ENCODE peak calls at places on chromosome 19, in six cellular contexts. One of them, this sample, is unnamed.

GRCh38 chr19:46766569-46767317 is 20.5 kb upstream of the STRN4 start:
- DNase-seq in EL: peak; percentile 41
- DNase-seq in left colon: no peak
- DNase-seq in HS-5: no peak
- DNase-seq in mucosa of gallbladder: no peak
- DNase-seq in NCI-H1436: no peak
- DNase-seq in this sample: no peak

GRCh38 chr19:57269515-57270250 is 10.6 kb upstream of the ZNF460 start:
- DNase-seq in EL: peak; percentile 89
- DNase-seq in left colon: no peak
- DNase-seq in HS-5: peak; percentile 81
- DNase-seq in mucosa of gallbladder: no peak
- DNase-seq in NCI-H1436: no peak
- DNase-seq in this sample: no peak

GRCh38 chr19:48872884-48873475 is 759 bp downstream of the PPP1R15A start:
- DNase-seq in EL: peak; percentile 96
- DNase-seq in left colon: peak; percentile 92
- DNase-seq in HS-5: peak; percentile 90
- DNase-seq in mucosa of gallbladder: peak; percentile 92
- DNase-seq in NCI-H1436: peak; percentile 81
- DNase-seq in this sample: peak; percentile 87

GRCh38 chr19:39563408-39563807 is 23.4 kb upstream of the EID2 start:
- DNase-seq in EL: peak; percentile 39
- DNase-seq in left colon: no peak
- DNase-seq in HS-5: peak; percentile 68
- DNase-seq in mucosa of gallbladder: no peak
- DNase-seq in NCI-H1436: no peak
- DNase-seq in this sample: no peak

GRCh38 chr19:42271861-42272534 is 2.9 kb downstream of the CIC start:
- DNase-seq in EL: no peak
- DNase-seq in left colon: no peak
- DNase-seq in HS-5: no peak
- DNase-seq in mucosa of gallbladder: no peak
- DNase-seq in NCI-H1436: no peak
- DNase-seq in this sample: peak; percentile 51

GRCh38 chr19:46317339-46317738 is 20.5 kb downstream of the HIF3A start:
- DNase-seq in EL: no peak
- DNase-seq in left colon: no peak
- DNase-seq in HS-5: no peak
- DNase-seq in mucosa of gallbladder: no peak
- DNase-seq in NCI-H1436: no peak
- DNase-seq in this sample: no peak

GRCh38 chr19:19232231-19232630 is 20.5 kb downstream of the NCAN start:
- DNase-seq in EL: no peak
- DNase-seq in left colon: no peak
- DNase-seq in HS-5: no peak
- DNase-seq in mucosa of gallbladder: no peak
- DNase-seq in NCI-H1436: no peak
- DNase-seq in this sample: no peak

GRCh38 chr19:12293771-12294307 is 844 bp downstream of the ZNF44 start:
- DNase-seq in EL: peak; percentile 69
- DNase-seq in left colon: peak; percentile 92
- DNase-seq in HS-5: peak; percentile 20
- DNase-seq in mucosa of gallbladder: peak; percentile 87
- DNase-seq in NCI-H1436: no peak
- DNase-seq in this sample: peak; percentile 71

GRCh38 chr19:54536956-54537355 is 34.3 kb downstream of the LAIR2 start:
- DNase-seq in EL: no peak
- DNase-seq in left colon: no peak
- DNase-seq in HS-5: no peak
- DNase-seq in mucosa of gallbladder: no peak
- DNase-seq in NCI-H1436: no peak
- DNase-seq in this sample: no peak

GRCh38 chr19:50719566-50719965 is at the start of gene SHANK1:
- DNase-seq in EL: peak; percentile 27
- DNase-seq in left colon: no peak
- DNase-seq in HS-5: no peak
- DNase-seq in mucosa of gallbladder: no peak
- DNase-seq in NCI-H1436: no peak
- DNase-seq in this sample: no peak

GRCh38 chr19:3047307-3048189 is 14.7 kb downstream of the TLE5 start:
- DNase-seq in EL: peak; percentile 76
- DNase-seq in left colon: peak; percentile 93
- DNase-seq in HS-5: no peak
- DNase-seq in mucosa of gallbladder: peak; percentile 83
- DNase-seq in NCI-H1436: peak; percentile 83
- DNase-seq in this sample: no peak

GRCh38 chr19:10695401-10696398 is 5.5 kb upstream of the QTRT1 start:
- DNase-seq in EL: peak; percentile 91
- DNase-seq in left colon: peak; percentile 93
- DNase-seq in HS-5: no peak
- DNase-seq in mucosa of gallbladder: peak; percentile 95
- DNase-seq in NCI-H1436: peak; percentile 95
- DNase-seq in this sample: peak; percentile 91

GRCh38 chr19:29665826-29666633 is 769 bp downstream of the PLEKHF1 start:
- DNase-seq in EL: peak; percentile 71
- DNase-seq in left colon: no peak
- DNase-seq in HS-5: no peak
- DNase-seq in mucosa of gallbladder: peak; percentile 52
- DNase-seq in NCI-H1436: no peak
- DNase-seq in this sample: no peak

GRCh38 chr19:4518345-4519171 is at the start of gene PLIN4:
- DNase-seq in EL: no peak
- DNase-seq in left colon: peak; percentile 73
- DNase-seq in HS-5: no peak
- DNase-seq in mucosa of gallbladder: peak; percentile 51
- DNase-seq in NCI-H1436: no peak
- DNase-seq in this sample: no peak

GRCh38 chr19:8308891-8309291 is 733 bp upstream of the CD320 start:
- DNase-seq in EL: no peak
- DNase-seq in left colon: no peak
- DNase-seq in HS-5: no peak
- DNase-seq in mucosa of gallbladder: no peak
- DNase-seq in NCI-H1436: no peak
- DNase-seq in this sample: peak; percentile 16

GRCh38 chr19:2528543-2529173 is 52.7 kb downstream of the GADD45B start:
- DNase-seq in EL: no peak
- DNase-seq in left colon: no peak
- DNase-seq in HS-5: no peak
- DNase-seq in mucosa of gallbladder: peak; percentile 53
- DNase-seq in NCI-H1436: no peak
- DNase-seq in this sample: no peak

GRCh38 chr19:2309734-2310362 is 1.9 kb upstream of the LINGO3 start:
- DNase-seq in EL: peak; percentile 52
- DNase-seq in left colon: no peak
- DNase-seq in HS-5: no peak
- DNase-seq in mucosa of gallbladder: no peak
- DNase-seq in NCI-H1436: no peak
- DNase-seq in this sample: no peak

GRCh38 chr19:10363789-10364281 is 16.5 kb downstream of the TYK2 start:
- DNase-seq in EL: peak; percentile 21
- DNase-seq in left colon: no peak
- DNase-seq in HS-5: no peak
- DNase-seq in mucosa of gallbladder: no peak
- DNase-seq in NCI-H1436: no peak
- DNase-seq in this sample: no peak

GRCh38 chr19:55578031-55578760 is 2.5 kb downstream of the ZNF579 start:
- DNase-seq in EL: no peak
- DNase-seq in left colon: no peak
- DNase-seq in HS-5: no peak
- DNase-seq in mucosa of gallbladder: no peak
- DNase-seq in NCI-H1436: no peak
- DNase-seq in this sample: no peak

GRCh38 chr19:33209844-33210230 is 15.7 kb downstream of the LRP3 start:
- DNase-seq in EL: no peak
- DNase-seq in left colon: no peak
- DNase-seq in HS-5: no peak
- DNase-seq in mucosa of gallbladder: no peak
- DNase-seq in NCI-H1436: no peak
- DNase-seq in this sample: no peak

GRCh38 chr19:15330801-15331418 is 1.4 kb downstream of the BRD4 start:
- DNase-seq in EL: peak; percentile 94
- DNase-seq in left colon: no peak
- DNase-seq in HS-5: peak; percentile 54
- DNase-seq in mucosa of gallbladder: no peak
- DNase-seq in NCI-H1436: no peak
- DNase-seq in this sample: peak; percentile 69

GRCh38 chr19:45952691-45953505 is 20.8 kb downstream of the NOVA2 start:
- DNase-seq in EL: peak; percentile 38
- DNase-seq in left colon: no peak
- DNase-seq in HS-5: no peak
- DNase-seq in mucosa of gallbladder: peak; percentile 32
- DNase-seq in NCI-H1436: no peak
- DNase-seq in this sample: no peak

This sample was measured in RWPE2.